ENCODE peak calls at places on chromosomes 7 and 10, in six cellular contexts. G, M, Y, W, H and A are unnamed samples.

GRCh38 chr7:55026086-55026790 is 7.4 kb downstream of the EGFR start:
- DNase-seq in G (no peak), M (no peak), Y (peak), W (no peak), H (no peak), A (no peak)

GRCh38 chr10:118968071-118968470 is 61.4 kb upstream of the NANOS1 start:
- DNase-seq in G (no peak), M (no peak), Y (no peak), W (no peak), H (no peak), A (no peak)

GRCh38 chr7:112752576-112752975 is 37.6 kb downstream of the TMEM168 start:
- DNase-seq in G (no peak), M (no peak), Y (no peak), W (no peak), H (no peak), A (no peak)

GRCh38 chr7:125195156-125195555 is 265.5 kb upstream of the POT1 start:
- DNase-seq in G (no peak), M (no peak), Y (peak), W (no peak), H (no peak), A (no peak)

GRCh38 chr7:30430777-30431176 is 47.8 kb downstream of the NOD1 start:
- DNase-seq in G (no peak), M (no peak), Y (no peak), W (no peak), H (no peak), A (no peak)

GRCh38 chr10:92695679-92696605 is 6.2 kb downstream of the HHEX start:
- DNase-seq in G (peak), M (peak), Y (peak), W (peak), H (no peak), A (peak)

GRCh38 chr7:12258074-12258473 is 47.0 kb downstream of the TMEM106B start:
- DNase-seq in G (no peak), M (no peak), Y (no peak), W (no peak), H (no peak), A (no peak)

GRCh38 chr7:96686305-96686704 is 23.3 kb downstream of the SEM1 start:
- DNase-seq in G (no peak), M (no peak), Y (no peak), W (no peak), H (no peak), A (no peak)

GRCh38 chr7:131338173-131338572 is 10.5 kb downstream of the MKLN1 start:
- DNase-seq in G (no peak), M (no peak), Y (no peak), W (no peak), H (no peak), A (no peak)

GRCh38 chr7:85749715-85750453 is 563.0 kb upstream of the SEMA3D start:
- DNase-seq in G (no peak), M (peak), Y (no peak), W (peak), H (no peak), A (no peak)

GRCh38 chr10:18472977-18473376 is 178.4 kb downstream of the NSUN6 start:
- DNase-seq in G (no peak), M (no peak), Y (no peak), W (no peak), H (peak), A (no peak)

GRCh38 chr10:129707406-129708388 is 240.7 kb downstream of the MGMT start:
- DNase-seq in G (no peak), M (no peak), Y (no peak), W (no peak), H (no peak), A (peak)

GRCh38 chr7:91239772-91240171 is 24.5 kb upstream of the FZD1 start:
- DNase-seq in G (no peak), M (no peak), Y (no peak), W (no peak), H (no peak), A (no peak)

GRCh38 chr10:99775850-99776249 is 6.6 kb upstream of the ABCC2 start:
- DNase-seq in G (no peak), M (no peak), Y (peak), W (no peak), H (peak), A (peak)

GRCh38 chr7:105691692-105692564 is 110.6 kb upstream of the EFCAB10 start:
- DNase-seq in G (no peak), M (peak), Y (no peak), W (no peak), H (peak), A (peak)

GRCh38 chr10:96046546-96046945 is 3.2 kb downstream of the CCNJ start:
- DNase-seq in G (no peak), M (no peak), Y (no peak), W (no peak), H (no peak), A (no peak)

GRCh38 chr10:71436268-71436922 is 39.7 kb downstream of the CDH23 start:
- DNase-seq in G (no peak), M (no peak), Y (no peak), W (no peak), H (no peak), A (no peak)

GRCh38 chr7:151821226-151821625 is 55.7 kb downstream of the PRKAG2 start:
- DNase-seq in G (no peak), M (no peak), Y (no peak), W (no peak), H (no peak), A (no peak)

GRCh38 chr10:88918506-88918905 is 34.1 kb downstream of the ACTA2 start:
- DNase-seq in G (no peak), M (no peak), Y (no peak), W (no peak), H (no peak), A (peak)

GRCh38 chr7:126700807-126701604 is 551.7 kb downstream of the GRM8 start:
- DNase-seq in G (peak), M (peak), Y (peak), W (no peak), H (peak), A (peak)

GRCh38 chr7:149147072-149147729 is at the start of gene ZNF398:
- DNase-seq in G (peak), M (peak), Y (peak), W (peak), H (peak), A (peak)

DNA sequence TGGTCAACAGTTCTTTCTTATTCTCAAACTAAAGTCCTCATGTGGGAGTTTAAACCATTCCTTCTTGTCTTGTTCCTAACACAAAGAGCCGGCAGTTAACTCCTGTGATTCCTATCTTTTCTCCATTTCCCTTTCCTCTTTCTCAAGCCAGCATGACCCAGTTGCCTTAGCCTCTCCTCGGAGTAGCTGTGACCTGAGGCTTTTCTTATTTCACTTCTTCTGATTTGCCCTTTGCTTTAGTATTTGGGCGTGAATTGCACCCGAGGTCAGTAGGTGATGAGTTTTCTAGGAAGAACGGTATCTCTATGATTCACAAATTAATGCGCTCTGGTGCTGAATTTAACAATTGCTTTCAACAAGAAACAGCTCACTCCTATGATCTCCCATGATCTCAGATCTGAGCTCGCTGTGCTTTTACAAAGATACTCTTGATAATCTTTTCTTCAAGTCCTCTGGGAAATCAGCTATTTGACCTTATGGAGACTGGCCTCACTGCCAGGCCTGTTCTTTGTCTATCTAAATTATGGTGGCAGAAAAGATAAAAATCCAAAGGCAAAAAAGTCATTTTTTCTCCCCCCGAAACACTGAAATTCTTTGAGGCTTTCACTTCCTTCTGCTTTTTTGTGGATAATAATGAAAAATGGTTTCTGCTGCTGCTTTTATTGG is 184.6 kb downstream of the JCAD start:
- DNase-seq in G (no peak), M (no peak), Y (peak), W (no peak), H (peak), A (no peak)
- H3K14ac ChIP-seq in G (no peak), M (no peak), Y (no peak), W (no peak), H (no peak), A (no peak)

GRCh38 chr7:3916146-3916545 is 615.1 kb downstream of the SDK1 start:
- DNase-seq in G (no peak), M (no peak), Y (peak), W (no peak), H (no peak), A (peak)
- H2AFZ ChIP-seq in G (no peak), M (no peak), Y (no peak), W (no peak), H (no peak), A (no peak)

DNA sequence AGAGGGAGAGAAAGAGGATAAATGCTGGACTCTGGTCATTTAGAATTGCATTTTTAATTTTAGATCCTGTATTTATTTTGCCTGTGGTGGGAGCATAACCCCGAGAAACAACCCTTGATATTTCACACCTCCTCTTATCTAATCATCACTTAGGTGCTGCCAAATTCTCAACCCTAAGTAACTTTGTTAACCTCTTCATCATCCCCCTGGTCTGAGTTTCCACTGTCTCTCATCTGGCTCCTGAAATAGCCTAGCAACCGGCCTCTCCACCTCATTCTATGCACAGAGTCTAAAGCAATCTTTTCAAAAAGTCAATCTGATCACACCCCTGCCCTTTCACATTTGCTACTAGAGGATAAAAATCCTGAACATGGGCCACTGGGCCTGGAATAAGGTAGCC is 118.5 kb upstream of the C1QL3 start:
- DNase-seq in G (no peak), M (no peak), Y (no peak), W (no peak), H (no peak), A (no peak)
- H3K14ac ChIP-seq in G (no peak), M (no peak), Y (no peak), W (no peak), H (no peak), A (no peak)

GRCh38 chr7:103680161-103681144 is 234.4 kb upstream of the SLC26A5 start:
- DNase-seq in G (no peak), M (peak), Y (no peak), W (no peak), H (no peak), A (no peak)
- H2AFZ ChIP-seq in G (no peak), M (no peak), Y (no peak), W (peak), H (no peak), A (peak)

GRCh38 chr7:143334244-143334643 is 18.3 kb downstream of the CLCN1 start:
- DNase-seq in G (no peak), M (no peak), Y (no peak), W (no peak), H (no peak), A (peak)

GRCh38 chr7:143331179-143331825 is 15.4 kb downstream of the CLCN1 start:
- DNase-seq in G (no peak), M (no peak), Y (peak), W (no peak), H (no peak), A (peak)

GRCh38 chr7:143341842-143342241 is 20.7 kb downstream of the FAM131B start:
- DNase-seq in G (no peak), M (no peak), Y (no peak), W (no peak), H (no peak), A (no peak)

DNA sequence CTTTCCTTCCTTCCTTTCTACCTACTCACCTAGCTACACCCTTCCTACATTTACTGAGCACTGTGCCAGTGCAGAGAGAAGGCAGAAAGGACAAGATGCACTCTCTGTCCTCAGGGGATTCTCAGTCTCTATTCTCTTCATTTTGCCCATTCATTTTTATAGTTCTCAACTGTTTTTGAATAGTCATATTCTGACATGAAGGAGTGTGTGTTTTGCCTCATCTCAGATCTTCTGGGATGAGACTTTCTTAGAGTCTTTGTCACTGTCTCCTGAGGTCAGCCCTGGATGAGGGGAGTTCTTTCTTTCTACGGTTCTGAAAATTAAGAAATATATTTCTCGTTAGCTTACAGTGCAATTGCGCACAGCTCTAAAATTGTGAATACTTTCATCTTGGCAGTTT is 21.3 kb downstream of the CLCN1 start:
- DNase-seq in G (no peak), M (no peak), Y (no peak), W (no peak), H (no peak), A (no peak)
- H3K14ac ChIP-seq in G (no peak), M (no peak), Y (no peak), W (no peak), H (no peak), A (no peak)

GRCh38 chr10:92153-92552 is 43.1 kb upstream of the TUBB8 start:
- DNase-seq in G (no peak), M (no peak), Y (no peak), W (no peak), H (no peak), A (no peak)

GRCh38 chr10:94613-95012 is 40.6 kb upstream of the ZMYND11 start:
- DNase-seq in G (no peak), M (no peak), Y (no peak), W (no peak), H (no peak), A (no peak)

GRCh38 chr10:91313-91712 is 42.2 kb upstream of the TUBB8 start:
- DNase-seq in G (no peak), M (no peak), Y (no peak), W (no peak), H (no peak), A (no peak)

GRCh38 chr10:90161-90560 is 41.1 kb upstream of the TUBB8 start:
- DNase-seq in G (no peak), M (no peak), Y (no peak), W (no peak), H (no peak), A (no peak)

GRCh38 chr10:92846-93245 is 42.4 kb upstream of the ZMYND11 start:
- DNase-seq in G (no peak), M (no peak), Y (no peak), W (no peak), H (peak), A (no peak)
- H2AFZ ChIP-seq in G (no peak), M (no peak), Y (no peak), W (no peak), H (no peak), A (no peak)

DNA sequence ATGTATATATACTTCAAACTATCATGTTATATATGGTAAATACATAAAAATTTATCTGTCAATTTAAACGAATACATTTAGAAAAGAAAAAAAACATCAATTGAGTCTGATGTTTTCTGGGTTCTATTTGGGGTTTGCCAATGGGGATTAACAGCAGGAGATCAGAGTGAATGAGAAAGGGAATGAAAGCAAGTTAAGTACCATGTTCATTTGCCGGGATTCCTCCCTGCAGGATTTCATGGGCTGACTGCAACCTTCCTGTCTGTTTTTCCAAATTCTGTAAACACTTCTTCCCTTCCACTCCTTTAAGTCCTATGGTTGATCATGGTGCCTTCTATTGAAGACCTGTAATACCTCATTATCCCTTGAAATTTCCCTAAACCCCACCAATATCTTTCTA is 33.9 kb upstream of the SEMA3A start:
- DNase-seq in G (peak), M (peak), Y (no peak), W (no peak), H (no peak), A (no peak)
- H3K14ac ChIP-seq in G (no peak), M (no peak), Y (no peak), W (no peak), H (no peak), A (peak)

GRCh38 chr7:46256870-46257528 is 335.9 kb upstream of the IGFBP3 start:
- DNase-seq in G (no peak), M (no peak), Y (peak), W (no peak), H (no peak), A (no peak)
- H2AFZ ChIP-seq in G (no peak), M (no peak), Y (no peak), W (no peak), H (no peak), A (no peak)